ENCODE peak calls at places on chromosomes 7 and 10, in eight cellular contexts. E is right lobe of liver, D is bronchial epithelial cell, A is IMR-90, G is sigmoid colon, N is mammary epithelial cell, Y is spleen, P is transverse colon. W is an unnamed sample. For H3K36me3, the result is how much of the 10 kb centered on the place peaks cover.

GRCh38 chr7:114791771-114792170 is 130.1 kb upstream of the MDFIC start:
- DNase-seq in E (no peak), D (no peak), A (peak), G (no peak), N (no peak), Y (no peak), P (no peak), W (no peak)

GRCh38 chr10:44051584-44052385 is 333.1 kb downstream of the CXCL12 start:
- DNase-seq in E (no peak), D (peak), A (peak), G (no peak), N (peak), Y (no peak), P (no peak), W (no peak)

GRCh38 chr7:144488977-144489376 is 85.5 kb upstream of the NOBOX start:
- DNase-seq in E (no peak), D (no peak), A (no peak), G (no peak), N (no peak), Y (no peak), P (no peak), W (no peak)

GRCh38 chr7:135976312-135977019 is 693 bp downstream of the MTPN start:
- DNase-seq in E (no peak), D (peak), A (peak), G (no peak), N (peak), Y (peak), P (peak), W (peak)

GRCh38 chr10:97138777-97139317 is 46.9 kb downstream of the SLIT1 start:
- DNase-seq in E (no peak), D (no peak), A (no peak), G (no peak), N (no peak), Y (peak), P (no peak), W (no peak)

GRCh38 chr7:90595341-90595800 is 750 bp upstream of the CDK14 start:
- DNase-seq in E (no peak), D (no peak), A (peak), G (no peak), N (no peak), Y (no peak), P (no peak), W (no peak)

GRCh38 chr10:12221323-12222298 is 25.6 kb downstream of the CDC123 start:
- DNase-seq in E (no peak), D (peak), A (peak), G (no peak), N (peak), Y (no peak), P (no peak), W (no peak)

GRCh38 chr10:132112611-132113010 is 46.9 kb downstream of the JAKMIP3 start:
- DNase-seq in E (no peak), D (no peak), A (no peak), G (peak), N (no peak), Y (peak), P (no peak), W (no peak)

GRCh38 chr7:27677912-27678612 is 15.4 kb upstream of the HIBADH start:
- DNase-seq in E (no peak), D (peak), A (peak), G (no peak), N (peak), Y (no peak), P (peak), W (no peak)

GRCh38 chr10:126054191-126054590 is 157.8 kb downstream of the FANK1 start:
- DNase-seq in E (no peak), D (no peak), A (no peak), G (no peak), N (no peak), Y (no peak), P (no peak), W (no peak)

GRCh38 chr10:72803119-72803505 is 90.4 kb upstream of the OIT3 start:
- DNase-seq in E (no peak), D (no peak), A (peak), G (no peak), N (no peak), Y (no peak), P (no peak), W (no peak)

GRCh38 chr10:1546431-1547110 is 190.8 kb downstream of the ADARB2 start:
- DNase-seq in E (peak), D (no peak), A (no peak), G (peak), N (no peak), Y (peak), P (no peak), W (no peak)

DNA sequence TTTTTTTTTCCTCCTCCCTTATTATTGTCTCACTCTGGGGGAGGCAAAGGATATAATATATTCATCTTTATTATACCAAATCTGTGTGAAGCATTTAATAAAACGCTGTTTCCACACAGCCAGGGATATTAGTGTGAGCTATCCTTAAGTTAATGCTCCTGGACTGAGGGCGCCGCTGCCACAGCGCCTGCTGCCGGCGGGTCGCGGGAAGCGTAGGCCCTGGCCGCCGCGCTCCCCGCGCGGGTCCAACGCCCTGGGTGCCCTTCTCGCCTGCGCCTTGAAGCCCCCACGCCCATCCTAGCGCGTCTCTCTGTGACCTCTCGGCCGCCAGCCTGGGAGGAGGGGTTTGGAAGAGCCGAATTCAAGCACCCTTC is 9.5 kb upstream of the LBX1 start:
- DNase-seq in E (no peak), D (no peak), A (no peak), G (no peak), N (no peak), Y (no peak), P (no peak), W (no peak)
- H3K4me3 ChIP-seq in E (no peak), D (no peak), A (no peak), G (no peak), N (no peak), Y (no peak), P (no peak), W (no peak)

DNA sequence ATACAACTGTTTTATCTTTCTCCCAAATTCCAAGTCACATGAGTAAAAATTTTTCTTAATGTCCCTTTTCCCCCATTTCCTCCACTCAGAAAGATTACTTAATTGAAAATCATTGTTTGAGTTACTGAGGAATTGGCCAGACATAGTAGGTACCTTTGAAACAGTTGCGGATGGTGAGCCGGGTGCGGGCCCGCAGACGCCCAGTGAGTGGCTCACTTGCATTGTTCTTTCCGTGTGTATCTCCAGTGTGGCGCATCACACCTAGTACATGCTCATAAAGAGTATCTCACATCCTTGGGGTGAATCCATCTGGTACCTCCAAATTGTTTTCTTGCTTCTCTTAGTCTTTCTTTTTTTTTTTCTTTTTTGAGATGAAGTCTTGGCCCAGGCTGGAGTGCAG is 14.3 kb downstream of the TRRAP start:
- DNase-seq in E (no peak), D (no peak), A (no peak), G (no peak), N (no peak), Y (no peak), P (no peak), W (no peak)
- H3K36me3 ChIP-seq in E (under half), D (under half), A (under half), G (under half), N (under half), Y (under half), P (half or more), W (under half)

GRCh38 chr10:34669079-34669478 is 146.0 kb downstream of the PARD3 start:
- DNase-seq in E (no peak), D (no peak), A (no peak), G (no peak), N (no peak), Y (no peak), P (no peak), W (no peak)

GRCh38 chr10:34667177-34667576 is 147.9 kb downstream of the PARD3 start:
- DNase-seq in E (no peak), D (no peak), A (no peak), G (no peak), N (no peak), Y (no peak), P (no peak), W (peak)

GRCh38 chr10:34670101-34670500 is 145.0 kb downstream of the PARD3 start:
- DNase-seq in E (no peak), D (no peak), A (no peak), G (no peak), N (no peak), Y (no peak), P (no peak), W (peak)

GRCh38 chr10:34664706-34665105 is 150.4 kb downstream of the PARD3 start:
- DNase-seq in E (no peak), D (peak), A (no peak), G (no peak), N (peak), Y (no peak), P (no peak), W (no peak)

DNA sequence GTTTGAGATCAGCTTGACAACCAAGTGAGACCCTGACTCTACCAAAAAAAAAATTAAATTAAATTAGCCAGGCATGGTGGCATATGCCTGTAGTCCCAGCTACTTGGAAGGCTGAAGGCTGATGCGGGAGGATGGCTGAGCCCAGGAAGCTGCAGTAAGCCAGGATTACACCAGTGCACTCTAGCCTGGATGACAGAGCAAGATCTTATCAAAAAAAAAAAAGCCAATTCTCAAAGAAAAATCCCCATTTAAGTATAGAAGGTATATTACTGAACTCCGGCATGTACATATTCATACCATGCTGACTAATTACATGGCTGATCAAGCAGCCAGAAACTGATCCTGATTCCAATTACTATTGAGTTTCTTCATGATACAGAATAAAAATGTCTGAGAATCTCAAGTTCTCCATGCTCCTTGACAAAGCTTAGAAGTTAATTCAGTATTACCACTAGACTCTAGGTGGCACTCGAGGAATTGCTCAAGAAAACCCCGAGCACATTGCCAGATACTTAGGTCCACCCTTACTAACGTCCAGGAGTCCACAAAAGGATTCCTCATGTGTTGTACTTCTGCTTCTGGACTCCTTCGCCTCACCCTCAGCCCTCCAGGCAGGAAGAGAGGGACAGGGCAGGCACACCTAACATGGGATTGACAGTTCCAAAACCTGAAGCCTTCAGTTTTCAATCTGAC is 148.9 kb downstream of the PARD3 start:
- DNase-seq in E (no peak), D (peak), A (peak), G (peak), N (peak), Y (no peak), P (peak), W (peak)
- TF ChIP-seq CTCF in E (peak), D (peak), A (peak), G (peak), N (peak), Y (peak), P (peak), W (peak)

GRCh38 chr7:151687523-151688235 is 168.0 kb upstream of the RHEB start:
- DNase-seq in E (no peak), D (peak), A (peak), G (peak), N (peak), Y (no peak), P (peak), W (no peak)

GRCh38 chr7:151686826-151687225 is 167.1 kb upstream of the RHEB start:
- DNase-seq in E (no peak), D (no peak), A (no peak), G (no peak), N (no peak), Y (no peak), P (no peak), W (no peak)

GRCh38 chr7:151686016-151686766 is 166.5 kb upstream of the RHEB start:
- DNase-seq in E (no peak), D (no peak), A (no peak), G (peak), N (no peak), Y (no peak), P (no peak), W (no peak)

GRCh38 chr7:151689196-151689971 is 169.7 kb upstream of the RHEB start:
- DNase-seq in E (no peak), D (peak), A (no peak), G (no peak), N (peak), Y (peak), P (no peak), W (no peak)

DNA sequence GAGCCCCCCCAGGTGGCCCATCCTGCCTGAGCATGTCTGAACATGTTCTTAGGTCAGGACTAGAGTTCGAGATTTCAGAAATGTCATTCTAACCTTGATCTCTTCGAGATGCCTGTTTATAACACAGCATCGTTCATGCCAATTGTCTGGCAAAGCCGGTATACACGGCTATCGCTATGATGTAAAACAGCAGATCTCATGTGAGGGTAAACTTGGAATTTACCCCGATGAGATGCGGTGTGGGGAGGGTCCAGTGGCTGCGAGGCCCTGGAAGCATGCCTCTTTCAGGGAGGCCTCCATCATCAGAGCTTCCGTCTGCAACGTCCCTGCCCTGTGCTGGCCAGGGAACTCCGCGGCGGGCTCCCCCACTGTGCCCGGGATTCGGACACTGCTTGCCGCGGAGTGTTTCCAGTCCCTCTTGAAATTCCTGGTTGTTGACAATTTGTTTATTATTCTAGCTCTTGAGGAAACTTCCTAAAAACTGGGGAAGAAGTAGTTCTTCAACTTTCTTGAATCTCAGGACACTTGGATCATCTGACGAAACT is 168.6 kb upstream of the RHEB start:
- DNase-seq in E (no peak), D (no peak), A (no peak), G (peak), N (no peak), Y (peak), P (no peak), W (no peak)
- H3K4me3 ChIP-seq in E (no peak), D (no peak), A (no peak), G (no peak), N (no peak), Y (no peak), P (no peak), W (no peak)

GRCh38 chr7:885893-886625 is 9.7 kb downstream of the GET4 start:
- DNase-seq in E (no peak), D (no peak), A (no peak), G (peak), N (peak), Y (peak), P (no peak), W (no peak)

GRCh38 chr7:889025-889390 is 12.7 kb downstream of the GET4 start:
- DNase-seq in E (no peak), D (no peak), A (no peak), G (peak), N (no peak), Y (peak), P (no peak), W (no peak)

GRCh38 chr7:888081-889024 is 12.0 kb downstream of the GET4 start:
- DNase-seq in E (peak), D (no peak), A (no peak), G (peak), N (no peak), Y (peak), P (no peak), W (no peak)

GRCh38 chr7:886626-887487 is 10.5 kb downstream of the GET4 start:
- DNase-seq in E (peak), D (no peak), A (no peak), G (peak), N (no peak), Y (peak), P (no peak), W (no peak)

DNA sequence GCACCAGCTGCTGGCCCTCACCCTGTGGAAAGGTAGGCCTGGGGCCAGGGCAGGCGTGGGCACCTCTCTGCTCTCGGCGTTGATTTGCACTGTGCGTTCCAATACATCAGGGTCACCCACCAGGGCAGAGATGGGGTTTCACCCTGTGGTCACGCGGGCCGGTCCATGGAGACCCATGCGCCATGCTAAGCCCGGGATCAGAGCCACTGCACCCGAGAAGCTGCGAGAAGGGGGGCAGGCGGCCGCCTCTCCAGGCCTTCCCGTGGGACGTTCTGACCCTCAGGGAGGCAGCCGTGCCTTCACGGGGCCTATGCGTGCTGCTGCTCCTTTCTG is 11.1 kb downstream of the GET4 start:
- DNase-seq in E (no peak), D (no peak), A (no peak), G (peak), N (no peak), Y (peak), P (no peak), W (no peak)
- H3K36me3 ChIP-seq in E (under half), D (under half), A (under half), G (under half), N (under half), Y (under half), P (under half), W (under half)

GRCh38 chr7:77427996-77428603 is 12.0 kb upstream of the GSAP start:
- DNase-seq in E (no peak), D (peak), A (peak), G (no peak), N (peak), Y (no peak), P (peak), W (no peak)
- TF ChIP-seq CTCF in E (no peak), D (no peak), A (no peak), G (no peak), N (no peak), Y (no peak), P (no peak), W (no peak)

GRCh38 chr10:24858244-24858907 is 94.0 kb downstream of the PRTFDC1 start:
- DNase-seq in E (no peak), D (peak), A (peak), G (no peak), N (peak), Y (no peak), P (no peak), W (no peak)

GRCh38 chr10:24858908-24859270 is 93.5 kb downstream of the PRTFDC1 start:
- DNase-seq in E (no peak), D (no peak), A (no peak), G (no peak), N (no peak), Y (no peak), P (no peak), W (no peak)

GRCh38 chr10:24853661-24854060 is 98.7 kb downstream of the PRTFDC1 start:
- DNase-seq in E (no peak), D (no peak), A (peak), G (no peak), N (no peak), Y (no peak), P (no peak), W (no peak)

GRCh38 chr10:24854256-24854655 is 98.2 kb downstream of the PRTFDC1 start:
- DNase-seq in E (no peak), D (no peak), A (no peak), G (no peak), N (no peak), Y (no peak), P (no peak), W (no peak)

DNA sequence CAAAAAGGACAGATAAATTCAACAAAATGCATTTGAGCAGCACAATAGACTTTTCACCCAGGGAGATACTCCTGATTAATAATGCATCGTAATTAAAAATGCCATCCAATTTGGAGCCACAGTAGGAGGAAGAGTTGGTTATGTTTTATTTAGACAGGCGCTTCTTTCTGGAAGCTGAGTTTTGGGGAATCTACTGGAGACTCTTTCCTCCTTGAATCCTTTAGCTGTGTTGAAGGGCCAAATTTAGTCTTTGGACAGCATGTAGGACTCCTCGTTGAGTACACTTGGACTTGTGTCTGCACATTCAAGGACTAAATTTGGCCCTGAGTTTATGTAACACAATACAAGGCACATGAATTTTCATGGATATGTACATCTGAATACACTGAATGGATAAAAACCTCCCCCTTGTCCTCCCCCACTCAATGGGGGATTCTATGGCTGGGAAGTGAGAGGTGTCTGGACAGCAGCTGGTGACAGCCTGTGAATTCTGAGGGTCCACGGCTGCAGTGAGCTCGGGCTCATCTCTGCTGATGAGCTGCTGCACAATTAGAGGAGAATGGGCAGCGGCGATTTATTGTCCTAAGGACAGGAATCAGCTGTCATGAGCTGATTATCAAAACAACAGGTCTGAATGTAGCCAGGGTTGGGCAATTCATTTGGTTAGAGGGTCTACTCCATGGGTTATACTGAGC is 95.3 kb downstream of the PRTFDC1 start:
- DNase-seq in E (no peak), D (no peak), A (no peak), G (no peak), N (no peak), Y (no peak), P (no peak), W (no peak)
- H3K4me3 ChIP-seq in E (no peak), D (no peak), A (no peak), G (no peak), N (no peak), Y (no peak), P (no peak), W (no peak)

GRCh38 chr10:3116508-3117100 is 49.3 kb downstream of the PFKP start:
- DNase-seq in E (no peak), D (no peak), A (no peak), G (no peak), N (no peak), Y (no peak), P (no peak), W (no peak)
- H3K36me3 ChIP-seq in E (under half), D (under half), A (half or more), G (under half), N (under half), Y (under half), P (under half), W (under half)